ENCODE peak calls at places on chromosome 16, in six cellular contexts. M is epithelial cell of esophagus, A is cardiac fibroblast, O is IMR-90, I is GM12865, C is fibroblast of mammary gland. V is an unnamed sample.

GRCh38 chr16:82882982-82883863 is 256.5 kb downstream of the CDH13 start:
- DNase-seq in M (no peak), A (no peak), O (no peak), I (no peak), C (no peak), V (no peak)

GRCh38 chr16:58418601-58419000 is 26.3 kb downstream of the GINS3 start:
- DNase-seq in M (peak; percentile 34), A (peak; percentile 43), O (peak; percentile 27), I (no peak), C (peak; percentile 51), V (no peak)

GRCh38 chr16:13378151-13378550 is 476.8 kb downstream of the SHISA9 start:
- DNase-seq in M (no peak), A (no peak), O (no peak), I (no peak), C (no peak), V (no peak)

GRCh38 chr16:83615131-83615530 is 192.6 kb upstream of the HSBP1 start:
- DNase-seq in M (no peak), A (no peak), O (no peak), I (no peak), C (no peak), V (no peak)

GRCh38 chr16:57386381-57386951 is 14.2 kb downstream of the CX3CL1 start:
- DNase-seq in M (no peak), A (peak; percentile 89), O (peak; percentile 38), I (no peak), C (peak; percentile 79), V (no peak)

GRCh38 chr16:87809150-87809902 is 43.5 kb upstream of the KLHDC4 start:
- DNase-seq in M (no peak), A (peak; percentile 16), O (peak; percentile 53), I (peak; percentile 92), C (no peak), V (no peak)

GRCh38 chr16:14057878-14058382 is 13.2 kb upstream of the MRTFB start:
- DNase-seq in M (no peak), A (peak; percentile 68), O (no peak), I (no peak), C (peak; percentile 12), V (no peak)

GRCh38 chr16:75810998-75811634 is 84.8 kb upstream of the CPHXL start:
- DNase-seq in M (no peak), A (no peak), O (no peak), I (no peak), C (no peak), V (no peak)

GRCh38 chr16:30535777-30536190 is 1.1 kb upstream of the ZNF747 start:
- DNase-seq in M (peak; percentile 87), A (peak; percentile 82), O (peak; percentile 62), I (peak; percentile 89), C (peak; percentile 71), V (no peak)

GRCh38 chr16:12260647-12261262 is 284.2 kb downstream of the SNX29 start:
- DNase-seq in M (peak; percentile 10), A (peak; percentile 16), O (peak; percentile 84), I (no peak), C (peak; percentile 71), V (no peak)

GRCh38 chr16:49675417-49675816 is 180.5 kb downstream of the ZNF423 start:
- DNase-seq in M (no peak), A (no peak), O (no peak), I (no peak), C (no peak), V (no peak)

GRCh38 chr16:26701243-26701886 is 365.4 kb upstream of the C16orf82 start:
- DNase-seq in M (no peak), A (no peak), O (no peak), I (peak; percentile 2), C (no peak), V (no peak)

GRCh38 chr16:58417600-58417999 is 25.3 kb downstream of the GINS3 start:
- DNase-seq in M (no peak), A (peak; percentile 28), O (no peak), I (peak; percentile 25), C (no peak), V (no peak)

GRCh38 chr16:17612336-17612735 is 141.6 kb upstream of the XYLT1 start:
- DNase-seq in M (no peak), A (no peak), O (no peak), I (no peak), C (no peak), V (no peak)

GRCh38 chr16:79601092-79601977 is 798 bp upstream of the MAF start:
- DNase-seq in M (peak; percentile 27), A (peak; percentile 32), O (no peak), I (no peak), C (no peak), V (no peak)

GRCh38 chr16:46573008-46573833 is 48.0 kb downstream of the SHCBP1 start:
- DNase-seq in M (peak; percentile 51), A (peak; percentile 5), O (peak; percentile 52), I (peak; percentile 16), C (peak; percentile 54), V (peak; percentile 14)

GRCh38 chr16:19348578-19349315 is 63.2 kb downstream of the CLEC19A start:
- DNase-seq in M (no peak), A (no peak), O (no peak), I (no peak), C (no peak), V (no peak)

GRCh38 chr16:25037221-25037620 is 22.1 kb upstream of the ARHGAP17 start:
- DNase-seq in M (no peak), A (no peak), O (no peak), I (no peak), C (no peak), V (no peak)

GRCh38 chr16:75198135-75198600 is 8.8 kb downstream of the CTRB2 start:
- DNase-seq in M (no peak), A (peak; percentile 64), O (peak; percentile 53), I (no peak), C (peak; percentile 61), V (no peak)

GRCh38 chr16:49345829-49346228 is 27.8 kb upstream of the C16orf78 start:
- DNase-seq in M (no peak), A (no peak), O (no peak), I (peak; percentile 26), C (no peak), V (no peak)

GRCh38 chr16:10028644-10029043 is 153.6 kb downstream of the GRIN2A start:
- DNase-seq in M (no peak), A (no peak), O (no peak), I (no peak), C (no peak), V (no peak)

GRCh38 chr16:10031955-10032354 is 150.3 kb downstream of the GRIN2A start:
- DNase-seq in M (no peak), A (no peak), O (no peak), I (no peak), C (no peak), V (no peak)

GRCh38 chr16:10027553-10027952 is 154.7 kb downstream of the GRIN2A start:
- DNase-seq in M (no peak), A (no peak), O (no peak), I (no peak), C (no peak), V (no peak)

GRCh38 chr16:10033561-10033960 is 148.7 kb downstream of the GRIN2A start:
- DNase-seq in M (no peak), A (no peak), O (no peak), I (no peak), C (no peak), V (no peak)

DNA sequence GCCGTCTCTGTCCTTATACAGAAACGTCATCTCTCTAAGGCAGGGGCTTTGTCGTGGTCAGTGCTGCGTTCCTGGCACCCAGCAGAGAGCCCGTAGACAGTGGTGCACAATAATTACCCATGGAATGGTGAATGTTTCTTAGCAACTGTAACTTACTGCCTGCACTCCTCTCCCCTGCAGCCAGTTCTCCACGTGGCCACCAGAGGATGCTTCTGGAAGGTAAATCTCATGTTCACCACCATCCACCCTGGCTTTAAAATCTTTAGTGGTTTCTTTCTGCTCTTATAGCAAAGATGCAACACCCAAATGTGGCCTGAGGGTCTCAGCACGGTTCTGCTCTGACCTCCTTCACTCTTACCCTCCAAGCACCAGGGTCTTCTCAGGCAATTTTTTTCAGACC is 150.8 kb downstream of the GRIN2A start:
- DNase-seq in M (no peak), A (no peak), O (no peak), I (no peak), C (peak; percentile 6), V (no peak)
- TF ChIP-seq CTCF in M (no peak), A (no peak), O (no peak), I (no peak), C (peak; percentile 29), V (no peak)

GRCh38 chr16:27799866-27800265 is 249.9 kb downstream of the KATNIP start:
- DNase-seq in M (no peak), A (no peak), O (no peak), I (no peak), C (no peak), V (no peak)
- H3K4me3 ChIP-seq in M (no peak overlapping the region), A (no peak overlapping the region), O (no peak overlapping the region), I (no peak overlapping the region), C (no peak overlapping the region), V (no peak overlapping the region)

GRCh38 chr16:720507-720989 is 398 bp upstream of the ANTKMT start:
- DNase-seq in M (no peak), A (peak; percentile 80), O (peak; percentile 70), I (peak; percentile 85), C (peak; percentile 69), V (no peak)

GRCh38 chr16:722835-723633 is 2.1 kb downstream of the ANTKMT start:
- DNase-seq in M (no peak), A (no peak), O (no peak), I (no peak), C (no peak), V (no peak)

GRCh38 chr16:719815-720506 is 985 bp upstream of the ANTKMT start:
- DNase-seq in M (peak; percentile 66), A (no peak), O (no peak), I (no peak), C (no peak), V (no peak)

GRCh38 chr16:721765-722481 is 977 bp downstream of the ANTKMT start:
- DNase-seq in M (no peak), A (no peak), O (no peak), I (no peak), C (no peak), V (no peak)

GRCh38 chr16:720990-721764 is at the start of gene ANTKMT:
- DNase-seq in M (peak; percentile 88), A (peak; percentile 79), O (peak; percentile 64), I (peak; percentile 95), C (peak; percentile 58), V (no peak)
- TF ChIP-seq CTCF in M (no peak), A (no peak), O (no peak), I (no peak), C (no peak), V (no peak)

GRCh38 chr16:15435216-15435864 is 952 bp downstream of the BMERB1 start:
- DNase-seq in M (peak; percentile 24), A (no peak), O (no peak), I (no peak), C (no peak), V (no peak)

GRCh38 chr16:15439102-15439501 is 4.7 kb downstream of the BMERB1 start:
- DNase-seq in M (no peak), A (no peak), O (no peak), I (no peak), C (no peak), V (no peak)

GRCh38 chr16:15434425-15435215 is at the start of gene BMERB1:
- DNase-seq in M (peak; percentile 60), A (peak; percentile 86), O (peak; percentile 71), I (peak; percentile 34), C (peak; percentile 66), V (no peak)

DNA sequence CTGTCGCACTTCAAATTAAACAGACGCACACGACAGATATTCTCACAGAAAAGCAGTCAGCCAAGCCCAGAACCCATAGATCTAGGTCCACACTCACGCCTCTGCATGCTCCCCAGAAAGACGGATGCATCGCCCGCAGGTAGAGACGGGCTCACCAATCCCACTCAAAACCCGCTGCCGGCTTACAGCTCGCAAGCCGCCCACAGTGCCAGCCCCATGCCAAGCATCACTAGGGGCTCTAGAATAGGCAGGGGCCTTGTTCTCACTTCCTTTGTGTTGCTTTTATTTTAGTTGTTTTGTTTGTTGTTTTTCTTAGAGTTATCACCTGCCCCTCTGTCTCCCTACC is 336 bp upstream of the BMERB1 start:
- DNase-seq in M (no peak), A (no peak), O (no peak), I (no peak), C (no peak), V (no peak)
- H3K4me3 ChIP-seq in M (no peak overlapping the region), A (peak overlapping the region; percentile 87), O (peak overlapping the region; percentile 71), I (no peak overlapping the region), C (peak overlapping the region; percentile 83), V (peak overlapping the region; percentile 87)

V was measured in kidney epithelial cell.